ENCODE peak calls at places on chromosomes 6 and 20, in seven cellular contexts. One of them, this sample, is unnamed.
A peak's percentile ranks its signal among the peaks of the same experiment; 100 is the strongest.

GRCh38 chr6:44053760-44054556 is 73.3 kb downstream of the MRPL14 start:
- DNase-seq in left ventricle myocardium inferior: no peak
- DNase-seq in activated T-cell treated with anti-CD3 and anti-CD28 coated beads for 1 hour: no peak
- DNase-seq in ovary: no peak
- DNase-seq in choroid plexus epithelial cell: no peak
- DNase-seq in iPS DF 6.9: no peak
- DNase-seq in activated CD8-positive, alpha-beta memory T cell treated with anti-CD3 and anti-CD28 coated beads, Interleukin-2, amount 10 ng/mL, durations not matched to agents 7 days and 5 days: no peak
- DNase-seq in this sample: no peak

GRCh38 chr6:160348552-160349441 is 619 bp downstream of the SLC22A3 start:
- DNase-seq in activated CD8-positive, alpha-beta memory T cell treated with anti-CD3 and anti-CD28 coated beads, Interleukin-2, amount 10 ng/mL, durations not matched to agents 7 days and 5 days: no peak
- DNase-seq in left ventricle myocardium inferior: no peak
- DNase-seq in choroid plexus epithelial cell: peak; percentile 15
- DNase-seq in iPS DF 6.9: no peak
- DNase-seq in ovary: peak; percentile 53
- DNase-seq in activated T-cell treated with anti-CD3 and anti-CD28 coated beads for 1 hour: no peak
- DNase-seq in this sample: peak; percentile 32

GRCh38 chr6:21278078-21278790 is 315.3 kb upstream of the SOX4 start:
- DNase-seq in choroid plexus epithelial cell: no peak
- DNase-seq in left ventricle myocardium inferior: peak; percentile 21
- DNase-seq in iPS DF 6.9: no peak
- DNase-seq in activated T-cell treated with anti-CD3 and anti-CD28 coated beads for 1 hour: no peak
- DNase-seq in ovary: peak; percentile 36
- DNase-seq in activated CD8-positive, alpha-beta memory T cell treated with anti-CD3 and anti-CD28 coated beads, Interleukin-2, amount 10 ng/mL, durations not matched to agents 7 days and 5 days: no peak
- DNase-seq in this sample: no peak

GRCh38 chr20:9353916-9354276 is 160.5 kb upstream of the LAMP5 start:
- DNase-seq in choroid plexus epithelial cell: peak; percentile 68
- DNase-seq in left ventricle myocardium inferior: no peak
- DNase-seq in activated T-cell treated with anti-CD3 and anti-CD28 coated beads for 1 hour: no peak
- DNase-seq in iPS DF 6.9: no peak
- DNase-seq in ovary: no peak
- DNase-seq in activated CD8-positive, alpha-beta memory T cell treated with anti-CD3 and anti-CD28 coated beads, Interleukin-2, amount 10 ng/mL, durations not matched to agents 7 days and 5 days: no peak
- DNase-seq in this sample: no peak

GRCh38 chr6:1792989-1793388 is 183.3 kb downstream of the FOXC1 start:
- DNase-seq in choroid plexus epithelial cell: peak; percentile 33
- DNase-seq in ovary: no peak
- DNase-seq in left ventricle myocardium inferior: no peak
- DNase-seq in iPS DF 6.9: no peak
- DNase-seq in activated T-cell treated with anti-CD3 and anti-CD28 coated beads for 1 hour: no peak
- DNase-seq in activated CD8-positive, alpha-beta memory T cell treated with anti-CD3 and anti-CD28 coated beads, Interleukin-2, amount 10 ng/mL, durations not matched to agents 7 days and 5 days: no peak
- DNase-seq in this sample: no peak

GRCh38 chr6:63844287-63844686 is 208.7 kb downstream of the PHF3 start:
- DNase-seq in activated T-cell treated with anti-CD3 and anti-CD28 coated beads for 1 hour: no peak
- DNase-seq in activated CD8-positive, alpha-beta memory T cell treated with anti-CD3 and anti-CD28 coated beads, Interleukin-2, amount 10 ng/mL, durations not matched to agents 7 days and 5 days: no peak
- DNase-seq in ovary: no peak
- DNase-seq in iPS DF 6.9: no peak
- DNase-seq in left ventricle myocardium inferior: no peak
- DNase-seq in choroid plexus epithelial cell: peak; percentile 47
- DNase-seq in this sample: no peak

GRCh38 chr20:51121901-51122412 is 99.0 kb upstream of the KCNG1 start:
- DNase-seq in iPS DF 6.9: peak; percentile 5
- DNase-seq in activated CD8-positive, alpha-beta memory T cell treated with anti-CD3 and anti-CD28 coated beads, Interleukin-2, amount 10 ng/mL, durations not matched to agents 7 days and 5 days: no peak
- DNase-seq in activated T-cell treated with anti-CD3 and anti-CD28 coated beads for 1 hour: no peak
- DNase-seq in ovary: no peak
- DNase-seq in choroid plexus epithelial cell: peak; percentile 65
- DNase-seq in left ventricle myocardium inferior: no peak
- DNase-seq in this sample: peak; percentile 43

GRCh38 chr6:95133578-95133977 is 443.8 kb upstream of the MANEA start:
- DNase-seq in activated CD8-positive, alpha-beta memory T cell treated with anti-CD3 and anti-CD28 coated beads, Interleukin-2, amount 10 ng/mL, durations not matched to agents 7 days and 5 days: no peak
- DNase-seq in ovary: no peak
- DNase-seq in activated T-cell treated with anti-CD3 and anti-CD28 coated beads for 1 hour: no peak
- DNase-seq in iPS DF 6.9: peak; percentile 4
- DNase-seq in choroid plexus epithelial cell: peak; percentile 54
- DNase-seq in left ventricle myocardium inferior: no peak
- DNase-seq in this sample: no peak

GRCh38 chr6:68637782-68638181 is 2.7 kb downstream of the ADGRB3 start:
- DNase-seq in activated T-cell treated with anti-CD3 and anti-CD28 coated beads for 1 hour: no peak
- DNase-seq in activated CD8-positive, alpha-beta memory T cell treated with anti-CD3 and anti-CD28 coated beads, Interleukin-2, amount 10 ng/mL, durations not matched to agents 7 days and 5 days: no peak
- DNase-seq in ovary: no peak
- DNase-seq in choroid plexus epithelial cell: no peak
- DNase-seq in iPS DF 6.9: no peak
- DNase-seq in left ventricle myocardium inferior: no peak
- DNase-seq in this sample: no peak

GRCh38 chr20:667351-668034 is 8.1 kb downstream of the SCRT2 start:
- DNase-seq in ovary: no peak
- DNase-seq in iPS DF 6.9: no peak
- DNase-seq in choroid plexus epithelial cell: peak; percentile 58
- DNase-seq in activated CD8-positive, alpha-beta memory T cell treated with anti-CD3 and anti-CD28 coated beads, Interleukin-2, amount 10 ng/mL, durations not matched to agents 7 days and 5 days: peak; percentile 74
- DNase-seq in left ventricle myocardium inferior: peak; percentile 64
- DNase-seq in activated T-cell treated with anti-CD3 and anti-CD28 coated beads for 1 hour: peak; percentile 53
- DNase-seq in this sample: peak; percentile 74

GRCh38 chr6:42007753-42008528 is 42.4 kb upstream of the TAF8 start:
- DNase-seq in left ventricle myocardium inferior: no peak
- DNase-seq in choroid plexus epithelial cell: no peak
- DNase-seq in ovary: no peak
- DNase-seq in iPS DF 6.9: no peak
- DNase-seq in activated CD8-positive, alpha-beta memory T cell treated with anti-CD3 and anti-CD28 coated beads, Interleukin-2, amount 10 ng/mL, durations not matched to agents 7 days and 5 days: peak; percentile 57
- DNase-seq in activated T-cell treated with anti-CD3 and anti-CD28 coated beads for 1 hour: peak; percentile 30
- DNase-seq in this sample: no peak

This sample was measured in AG08396.